ENCODE peak calls at places on chromosomes 13 and 19, in nine cellular contexts. C, O, P, R, U, W, T, Y and E are unnamed samples.
A peak's percentile ranks its signal among the peaks of the same experiment; 100 is the strongest.

GRCh38 chr19:42114412-42114811 is 17.8 kb downstream of the POU2F2 start:
- DNase-seq in P (no peak), T (no peak), R (no peak), Y (no peak), W (no peak), U (no peak), C (no peak), O (no peak), E (no peak)

GRCh38 chr13:62088155-62088554 is 672.5 kb upstream of the PCDH20 start:
- DNase-seq in C (no peak), U (no peak), T (no peak), Y (no peak), O (no peak), W (peak; percentile 20), P (no peak), R (no peak), E (no peak)

GRCh38 chr19:18399008-18399407 is 1.6 kb upstream of the LRRC25 start:
- DNase-seq in Y (no peak), T (no peak), U (no peak), P (peak; percentile 50), O (peak; percentile 76), R (peak; percentile 62), W (no peak), C (no peak), E (no peak)

GRCh38 chr19:14494910-14495677 is 833 bp downstream of the GIPC1 start:
- DNase-seq in C (no peak), Y (no peak), O (peak; percentile 70), U (no peak), R (peak; percentile 70), W (no peak), P (peak; percentile 79), T (no peak), E (no peak)

GRCh38 chr19:13888281-13888680 is 11.3 kb downstream of the NANOS3 start:
- DNase-seq in C (no peak), R (peak; percentile 89), Y (no peak), P (no peak), W (no peak), U (no peak), O (no peak), T (no peak), E (no peak)

GRCh38 chr19:45650722-45651121 is 11.5 kb upstream of the EML2 start:
- DNase-seq in R (no peak), P (no peak), T (no peak), Y (no peak), O (no peak), U (no peak), W (no peak), C (no peak), E (no peak)

GRCh38 chr13:112740502-112741131 is 50.8 kb downstream of the ATP11A start:
- DNase-seq in O (no peak), C (peak; percentile 69), W (peak; percentile 60), Y (no peak), T (no peak), R (peak; percentile 47), U (no peak), P (no peak), E (no peak)

GRCh38 chr19:32692727-32693061 is 1.1 kb downstream of the NUDT19 start:
- DNase-seq in T (no peak), C (no peak), R (no peak), O (no peak), Y (no peak), U (no peak), W (no peak), P (no peak), E (no peak)

GRCh38 chr19:14582894-14583340 is at the start of gene CLEC17A:
- DNase-seq in C (no peak), W (no peak), R (no peak), P (no peak), O (no peak), Y (no peak), T (no peak), U (no peak), E (no peak)

GRCh38 chr19:17264641-17264979 is at the start of gene USHBP1:
- DNase-seq in T (no peak), U (no peak), C (no peak), O (no peak), R (no peak), P (no peak), Y (no peak), W (no peak), E (peak; percentile 75)

GRCh38 chr13:33970746-33971145 is 152.8 kb downstream of the RFC3 start:
- DNase-seq in Y (no peak), W (no peak), T (no peak), R (no peak), C (no peak), O (no peak), U (no peak), P (no peak), E (no peak)

GRCh38 chr19:32674153-32674958 is 624 bp downstream of the ANKRD27 start:
- DNase-seq in Y (no peak), O (no peak), W (no peak), U (no peak), C (no peak), R (no peak), P (no peak), T (peak; percentile 46), E (peak; percentile 7)

GRCh38 chr13:97912139-97912535 is 41.3 kb upstream of the IPO5 start:
- DNase-seq in T (no peak), U (no peak), C (no peak), P (no peak), R (no peak), W (no peak), O (no peak), Y (no peak), E (no peak)

GRCh38 chr19:12364391-12365093 is 941 bp downstream of the ZNF442 start:
- DNase-seq in O (no peak), Y (no peak), R (peak; percentile 29), P (no peak), T (peak; percentile 29), U (no peak), W (peak; percentile 27), C (peak; percentile 24), E (no peak)

GRCh38 chr19:13459351-13459750 is 46.9 kb downstream of the CACNA1A start:
- DNase-seq in C (no peak), O (no peak), R (no peak), Y (no peak), P (no peak), U (no peak), T (no peak), W (no peak), E (no peak)

GRCh38 chr13:112391747-112392146 is 15.6 kb downstream of the SPACA7 start:
- DNase-seq in Y (no peak), T (no peak), O (no peak), C (no peak), P (no peak), R (no peak), U (no peak), W (no peak), E (no peak)

GRCh38 chr13:110329798-110330461 is 22.8 kb downstream of the COL4A2 start:
- DNase-seq in Y (no peak), T (no peak), W (no peak), O (no peak), R (no peak), C (peak; percentile 64), U (no peak), P (no peak), E (no peak)

GRCh38 chr19:31232871-31233270 is 116.4 kb downstream of the TSHZ3 start:
- DNase-seq in P (peak; percentile 10), W (no peak), Y (no peak), C (peak; percentile 90), R (no peak), T (no peak), U (no peak), O (peak; percentile 62), E (no peak)

GRCh38 chr19:17872251-17873001 is 681 bp downstream of the SLC5A5 start:
- DNase-seq in U (no peak), R (no peak), P (no peak), C (no peak), Y (no peak), W (no peak), T (no peak), O (no peak), E (no peak)

GRCh38 chr19:23996549-23996948 is 81.9 kb downstream of the ZNF726 start:
- DNase-seq in P (peak; percentile 20), Y (no peak), T (no peak), C (no peak), W (no peak), U (no peak), R (no peak), O (no peak), E (peak; percentile 8)

GRCh38 chr13:99884913-99885312 is 86.7 kb downstream of the ZIC5 start:
- DNase-seq in C (no peak), Y (no peak), P (no peak), O (no peak), U (no peak), W (no peak), R (no peak), T (no peak), E (no peak)

GRCh38 chr13:83498486-83499190 is 383.6 kb downstream of the SLITRK1 start:
- DNase-seq in R (no peak), T (no peak), P (peak; percentile 80), U (no peak), W (no peak), Y (no peak), O (peak; percentile 83), C (peak; percentile 43), E (no peak)

GRCh38 chr13:30355405-30355741 is 48.0 kb upstream of the KATNAL1 start:
- DNase-seq in U (peak; percentile 27), C (no peak), O (no peak), W (peak; percentile 51), T (peak; percentile 61), P (no peak), R (no peak), Y (no peak), E (peak; percentile 47)
- TF ChIP-seq CTCF in U (no peak), C (peak; percentile 22), O (peak; percentile 54), W (peak; percentile 32), T (peak; percentile 47), P (peak; percentile 23), R (no peak), Y (peak; percentile 28), E (no peak)

GRCh38 chr19:8609210-8610040 is 1.1 kb downstream of the ADAMTS10 start:
- DNase-seq in W (peak; percentile 68), P (no peak), T (peak; percentile 69), O (no peak), C (peak; percentile 71), Y (no peak), U (peak; percentile 26), R (peak; percentile 41), E (peak; percentile 69)
- TF ChIP-seq CTCF in W (peak; percentile 37), P (no peak), T (no peak), O (no peak), C (peak; percentile 18), Y (no peak), U (no peak), R (no peak), E (no peak)

GRCh38 chr19:43625918-43626579 is 6.6 kb upstream of the ZNF428 start:
- DNase-seq in C (no peak), W (peak; percentile 13), U (no peak), P (no peak), T (no peak), Y (no peak), R (peak; percentile 35), O (no peak), E (no peak)
- TF ChIP-seq CTCF in C (no peak), W (peak; percentile 6), U (no peak), P (no peak), T (no peak), Y (no peak), R (no peak), O (no peak), E (no peak)

DNA sequence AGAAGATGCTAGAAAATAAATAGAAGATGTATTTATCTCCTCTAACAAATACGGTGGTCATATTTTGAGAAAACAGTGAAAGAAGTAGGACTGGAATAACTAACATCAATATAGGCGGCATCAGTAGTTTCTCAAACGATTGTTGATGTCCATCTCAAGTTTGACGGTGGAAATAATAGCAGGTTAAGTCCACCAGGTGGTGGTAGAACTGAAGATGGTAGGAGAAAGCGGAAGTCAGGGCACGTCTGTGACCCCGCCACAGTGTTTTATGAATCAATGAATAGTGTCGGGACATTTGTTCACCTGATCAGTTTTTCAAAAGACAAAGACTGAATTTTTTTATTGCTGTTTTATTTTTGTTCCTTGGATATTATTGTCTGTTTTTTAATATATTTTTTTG is 706.4 kb upstream of the SLC10A2 start:
- DNase-seq in U (no peak), W (no peak), Y (no peak), T (no peak), R (no peak), O (no peak), P (peak; percentile 30), C (no peak), E (no peak)
- TF ChIP-seq CTCF in U (peak; percentile 12), W (no peak), Y (peak; percentile 14), T (peak; percentile 21), R (no peak), O (no peak), P (peak; percentile 49), C (peak; percentile 5), E (peak; percentile 49)